ENCODE peak calls at places on chromosome 21, in six cellular contexts. S, H, F, G, B and R are unnamed samples.

GRCh38 chr21:38797470-38797869 is 8.3 kb upstream of the ETS2 start:
- DNase-seq in S (no peak), H (peak), F (no peak), G (no peak), B (peak), R (peak)

GRCh38 chr21:31444061-31444460 is 100.0 kb upstream of the TIAM1 start:
- DNase-seq in S (no peak), H (no peak), F (no peak), G (no peak), B (no peak), R (no peak)

GRCh38 chr21:45802425-45802824 is 158.9 kb downstream of the PCBP3 start:
- DNase-seq in S (no peak), H (no peak), F (no peak), G (no peak), B (no peak), R (no peak)

GRCh38 chr21:38759286-38759872 is 46.4 kb upstream of the ETS2 start:
- DNase-seq in S (no peak), H (no peak), F (no peak), G (no peak), B (no peak), R (no peak)

GRCh38 chr21:37474342-37474741 is 107.8 kb downstream of the DYRK1A start:
- DNase-seq in S (no peak), H (no peak), F (no peak), G (no peak), B (no peak), R (no peak)

GRCh38 chr21:28795251-28795650 is 197.4 kb downstream of the LTN1 start:
- DNase-seq in S (no peak), H (no peak), F (no peak), G (no peak), B (no peak), R (no peak)

GRCh38 chr21:31425158-31425557 is 81.1 kb upstream of the TIAM1 start:
- DNase-seq in S (no peak), H (no peak), F (no peak), G (no peak), B (no peak), R (no peak)

GRCh38 chr21:31476551-31477120 is 132.6 kb upstream of the TIAM1 start:
- DNase-seq in S (no peak), H (no peak), F (no peak), G (no peak), B (no peak), R (no peak)

GRCh38 chr21:21165063-21165645 is 166.9 kb downstream of the NCAM2 start:
- DNase-seq in S (no peak), H (no peak), F (no peak), G (no peak), B (no peak), R (peak)

GRCh38 chr21:21200103-21200938 is 202.1 kb downstream of the NCAM2 start:
- DNase-seq in S (no peak), H (peak), F (no peak), G (no peak), B (peak), R (peak)

DNA sequence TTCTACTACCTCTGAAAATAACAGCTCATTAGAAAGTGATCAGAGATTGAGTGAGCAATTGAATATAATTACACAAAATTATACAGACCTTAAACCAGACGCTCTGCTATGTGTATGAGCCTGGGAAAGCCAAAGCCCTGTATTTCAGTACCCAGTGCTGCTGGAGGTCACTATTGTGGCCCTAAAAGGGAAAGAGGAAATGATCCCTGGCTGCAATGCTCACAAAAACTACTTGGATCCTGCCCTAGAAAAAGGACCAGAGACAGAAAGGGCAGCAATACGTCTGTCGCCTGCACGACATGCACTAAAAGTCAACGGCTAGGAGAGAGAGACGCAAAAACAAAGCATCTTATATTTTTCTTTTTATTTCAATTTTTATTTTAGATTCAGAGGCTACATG is 284.4 kb downstream of the DSCAM start:
- DNase-seq in S (no peak), H (no peak), F (no peak), G (no peak), B (no peak), R (no peak)
- TF ChIP-seq CTCF in S (no peak), H (no peak), F (no peak), G (no peak), B (no peak), R (no peak)

GRCh38 chr21:23016617-23017016 is 2018.4 kb downstream of the NCAM2 start:
- DNase-seq in S (peak), H (peak), F (no peak), G (peak), B (no peak), R (peak)
- TF ChIP-seq CTCF in S (peak), H (peak), F (no peak), G (peak), B (no peak), R (peak)

GRCh38 chr21:35226960-35227741 is 178.0 kb upstream of the RUNX1 start:
- DNase-seq in S (no peak), H (no peak), F (no peak), G (no peak), B (no peak), R (no peak)
- TF ChIP-seq CTCF in S (no peak), H (no peak), F (no peak), G (no peak), B (no peak), R (no peak)

DNA sequence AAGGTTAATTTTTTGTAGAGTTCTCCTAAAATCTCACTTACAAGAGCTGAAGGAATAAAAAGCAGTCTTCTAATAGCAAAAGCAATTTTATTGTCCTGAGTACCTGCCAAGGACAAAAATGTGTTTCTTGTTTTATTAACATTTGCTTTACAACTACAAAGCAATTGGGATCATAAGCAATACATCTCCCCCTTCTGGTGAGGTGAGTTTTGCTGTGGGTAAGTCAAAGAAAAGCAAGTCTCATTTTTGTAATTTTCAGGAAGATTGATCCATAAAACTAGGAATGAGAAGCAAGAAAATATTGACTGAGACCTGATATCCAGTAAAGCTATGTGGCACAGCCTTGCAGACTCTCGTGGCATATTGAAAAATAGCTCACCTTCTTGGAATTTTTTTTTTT is 2162.7 kb downstream of the NCAM2 start:
- DNase-seq in S (no peak), H (no peak), F (no peak), G (no peak), B (no peak), R (peak)
- TF ChIP-seq CTCF in S (no peak), H (peak), F (no peak), G (no peak), B (no peak), R (peak)